ENCODE peak calls at places on chromosomes 3 and 15, in ten cellular contexts. A is heart right ventricle; Z is pancreas; Q is lung; U is astrocyte; F is CD4-positive, alpha-beta memory T cell; R is ovary; L is CD8-positive, alpha-beta T cell; Y is K562; M is neural progenitor cell. B is an unnamed sample.

GRCh38 chr15:38297623-38298388 is 45.2 kb downstream of the SPRED1 start:
- DNase-seq in U (peak; percentile 61), L (no peak), M (no peak), Q (no peak), Y (no peak), A (no peak), F (no peak), Z (no peak), R (no peak), B (no peak)

GRCh38 chr3:186626254-186626847 is 13.5 kb downstream of the AHSG start:
- DNase-seq in Y (no peak), F (no peak), Z (no peak), Q (no peak), R (no peak), M (no peak), L (no peak), U (no peak), A (no peak), B (no peak)

GRCh38 chr3:100634493-100635272 is 25.3 kb downstream of the ADGRG7 start:
- DNase-seq in F (no peak), M (peak; percentile 10), Q (no peak), R (no peak), Y (peak; percentile 37), Z (peak; percentile 58), A (no peak), L (no peak), U (no peak), B (no peak)

GRCh38 chr15:48693474-48693873 is 48.0 kb upstream of the FBN1 start:
- DNase-seq in L (no peak), Z (no peak), Y (no peak), M (no peak), U (peak; percentile 79), R (no peak), Q (no peak), A (no peak), F (no peak), B (no peak)

GRCh38 chr15:77627581-77627980 is 5.1 kb downstream of the LINGO1 start:
- DNase-seq in F (no peak), L (no peak), Y (no peak), R (no peak), Q (no peak), A (no peak), U (no peak), Z (no peak), M (peak; percentile 83), B (no peak)

GRCh38 chr3:29170894-29171582 is 109.8 kb upstream of the RBMS3 start:
- DNase-seq in R (peak; percentile 9), L (no peak), M (no peak), A (no peak), F (no peak), Z (no peak), Y (no peak), U (peak; percentile 47), Q (no peak), B (no peak)

GRCh38 chr3:46440531-46441294 is 24.0 kb downstream of the LTF start:
- DNase-seq in A (no peak), Y (no peak), L (peak; percentile 54), Z (no peak), U (no peak), Q (no peak), F (peak; percentile 76), M (no peak), R (no peak), B (no peak)

GRCh38 chr15:65561934-65562333 is 31.7 kb downstream of the HACD3 start:
- DNase-seq in M (no peak), Q (no peak), R (no peak), Y (no peak), L (no peak), A (no peak), F (no peak), U (no peak), Z (no peak), B (no peak)

GRCh38 chr3:183349421-183350157 is 78.8 kb downstream of the MCF2L2 start:
- DNase-seq in L (no peak), A (no peak), Z (no peak), R (no peak), F (no peak), Y (no peak), Q (no peak), M (no peak), U (no peak), B (no peak)

GRCh38 chr3:107421170-107421792 is 44.0 kb downstream of the CCDC54 start:
- DNase-seq in Z (no peak), L (no peak), Y (peak; percentile 17), U (peak; percentile 49), M (peak; percentile 83), F (peak; percentile 38), A (no peak), Q (no peak), R (no peak), B (no peak)

GRCh38 chr3:93969443-93969842 is 4.3 kb downstream of the PROS1 start:
- DNase-seq in L (no peak), A (no peak), R (no peak), F (no peak), U (peak; percentile 49), Q (no peak), Y (peak; percentile 26), M (no peak), Z (no peak), B (no peak)

GRCh38 chr3:150132101-150132749 is 161.5 kb upstream of the PFN2 start:
- DNase-seq in Z (no peak), Y (no peak), L (no peak), Q (no peak), U (no peak), A (no peak), M (no peak), R (no peak), F (no peak), B (no peak)

DNA sequence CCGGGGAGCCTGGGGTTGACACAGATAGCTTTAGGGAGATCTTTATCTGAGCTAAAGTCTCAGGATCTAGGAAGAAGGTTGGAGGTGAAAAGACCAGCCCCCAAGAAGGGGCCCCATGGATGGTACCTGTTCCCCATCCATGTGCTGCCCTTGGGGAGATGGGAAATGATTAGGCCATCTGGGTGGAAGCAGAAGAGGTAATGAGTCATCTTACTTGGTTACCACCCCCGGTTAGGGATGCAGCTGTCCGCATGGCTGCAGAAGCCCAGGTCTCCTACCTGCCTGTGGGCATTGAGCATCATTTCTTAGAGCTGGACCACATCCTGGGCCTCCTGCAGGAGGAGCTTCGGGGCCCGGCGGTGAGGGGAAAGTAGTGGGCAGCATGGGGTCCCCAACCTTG is 3.1 kb upstream of the CPLX3 start:
- DNase-seq in Q (no peak), A (no peak), Z (no peak), U (no peak), M (no peak), Y (no peak), L (no peak), R (no peak), F (no peak), B (no peak)
- H3K27me3 ChIP-seq in Q (no peaks in the 10 kb centered on the region), A (peaks cover 27% of the 10 kb centered on the region), Z (no peaks in the 10 kb centered on the region), U (peaks cover 23% of the 10 kb centered on the region), M (peaks cover 45% of the 10 kb centered on the region), Y (peaks cover 41% of the 10 kb centered on the region), L (peaks cover 16% of the 10 kb centered on the region), R (no peaks in the 10 kb centered on the region), F (peaks cover 8% of the 10 kb centered on the region), B (peaks cover 10% of the 10 kb centered on the region)

DNA sequence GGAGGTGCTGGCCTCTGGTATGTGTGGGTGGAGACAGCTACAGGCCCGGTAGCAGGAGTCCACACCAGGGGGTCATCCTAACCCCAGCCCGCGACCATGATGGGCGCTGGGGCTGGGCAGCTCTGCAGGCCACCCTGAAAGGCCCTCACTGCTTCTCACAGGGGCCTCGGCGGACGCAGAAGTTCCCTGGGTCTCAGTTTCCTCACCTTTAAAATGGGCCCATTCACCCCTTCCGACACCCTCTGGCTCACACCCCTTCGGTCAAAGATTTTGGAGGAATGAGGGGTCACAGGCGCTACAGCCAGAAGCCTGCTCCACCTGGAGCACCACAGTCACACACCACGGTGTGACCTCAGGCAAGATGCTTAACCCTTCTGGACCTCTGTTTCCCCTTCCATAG is 8.0 kb downstream of the PLXND1 start:
- DNase-seq in R (no peak), Z (no peak), F (no peak), U (no peak), A (no peak), M (no peak), L (no peak), Y (no peak), Q (no peak), B (no peak)
- H3K4me1 ChIP-seq in R (peaks cover 44% of the 10 kb centered on the region), Z (peaks cover under 1% of the 10 kb centered on the region), F (peaks cover 21% of the 10 kb centered on the region), U (peaks cover 63% of the 10 kb centered on the region), A (peaks cover 100% of the 10 kb centered on the region), M (peaks cover 54% of the 10 kb centered on the region), L (peaks cover 18% of the 10 kb centered on the region), Y (peaks cover 35% of the 10 kb centered on the region), Q (no peaks in the 10 kb centered on the region), B (peaks cover 68% of the 10 kb centered on the region)

GRCh38 chr15:29838352-29839010 is 16.2 kb upstream of the TJP1 start:
- DNase-seq in Y (no peak), Q (no peak), U (no peak), L (no peak), Z (no peak), A (no peak), R (no peak), F (no peak), M (no peak), B (no peak)

GRCh38 chr15:29840054-29840453 is 17.8 kb upstream of the TJP1 start:
- DNase-seq in Y (no peak), Z (no peak), F (no peak), R (no peak), L (no peak), M (no peak), A (no peak), U (no peak), Q (no peak), B (no peak)

GRCh38 chr15:29840928-29841327 is 18.7 kb upstream of the TJP1 start:
- DNase-seq in Q (no peak), Y (no peak), L (no peak), U (no peak), Z (no peak), A (peak; percentile 40), R (no peak), F (no peak), M (no peak), B (no peak)

GRCh38 chr15:29832709-29833108 is 10.4 kb upstream of the TJP1 start:
- DNase-seq in F (no peak), R (no peak), A (no peak), L (no peak), M (no peak), Q (no peak), Z (no peak), Y (no peak), U (no peak), B (no peak)

GRCh38 chr15:29835301-29835700 is 13.0 kb upstream of the TJP1 start:
- DNase-seq in U (no peak), F (no peak), Q (no peak), A (peak; percentile 58), L (no peak), M (no peak), Z (no peak), Y (no peak), R (no peak), B (no peak)
- H3K27ac ChIP-seq in U (no peak overlapping the region), F (no peak overlapping the region), Q (peak overlapping the region; percentile 29), A (peak overlapping the region; percentile 4), L (no peak overlapping the region), M (no peak overlapping the region), Z (no peak overlapping the region), Y (no peak overlapping the region), R (no peak overlapping the region), B (no peak overlapping the region)

DNA sequence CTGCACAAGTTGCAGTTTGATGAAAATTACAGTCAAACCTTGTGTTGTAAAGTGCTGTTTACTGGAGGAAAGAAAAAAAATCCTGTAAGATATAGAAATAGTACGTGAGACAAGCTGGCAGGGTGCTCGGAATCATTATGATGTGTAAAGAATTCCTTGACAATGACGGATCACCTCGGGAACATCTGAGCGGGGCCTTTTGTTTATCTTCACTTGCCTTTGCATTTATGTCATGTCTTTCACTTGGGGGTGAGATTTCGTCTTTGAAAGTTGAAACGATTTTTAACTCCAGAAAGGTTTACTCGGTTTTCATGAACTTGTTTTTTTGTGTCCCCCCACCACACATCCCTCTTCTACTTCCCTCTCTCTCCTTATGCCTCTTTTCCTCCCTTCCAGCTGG is 128.3 kb upstream of the VEPH1 start:
- DNase-seq in A (no peak), L (no peak), U (no peak), R (no peak), Z (no peak), Q (no peak), Y (no peak), F (no peak), M (no peak), B (no peak)
- H3K27me3 ChIP-seq in A (peaks cover 26% of the 10 kb centered on the region), L (no peaks in the 10 kb centered on the region), U (peaks cover 3% of the 10 kb centered on the region), R (no peaks in the 10 kb centered on the region), Z (peaks cover 4% of the 10 kb centered on the region), Q (peaks cover 6% of the 10 kb centered on the region), Y (peaks cover 4% of the 10 kb centered on the region), F (no peaks in the 10 kb centered on the region), M (no peaks in the 10 kb centered on the region), B (no peaks in the 10 kb centered on the region)